ENCODE peak calls at places on chromosomes 6 and 20, in six cellular contexts. V is T follicular helper cell, K is Calu3, B is LoVo, X is NCI-H1092, A is renal cortical epithelial cell. R is an unnamed sample.

GRCh38 chr6:38176797-38177751 is 357.5 kb downstream of the ZFAND3 start:
- DNase-seq in K (peak), V (no peak), X (no peak), B (no peak), A (no peak), R (no peak)

GRCh38 chr6:109318328-109318876 is 63.9 kb downstream of the CD164 start:
- DNase-seq in A (peak), B (peak), V (no peak), X (peak), K (peak), R (peak)

GRCh38 chr6:98823845-98824162 is 10.6 kb upstream of the POU3F2 start:
- DNase-seq in K (no peak), A (no peak), B (no peak), X (no peak), V (no peak), R (no peak)

GRCh38 chr6:26497610-26498009 is 2.5 kb upstream of the BTN1A1 start:
- DNase-seq in X (no peak), B (no peak), K (no peak), V (no peak), A (no peak), R (no peak)

GRCh38 chr20:38170914-38171300 is 5.8 kb upstream of the TGM2 start:
- DNase-seq in X (no peak), B (no peak), A (no peak), K (no peak), V (no peak), R (no peak)

GRCh38 chr20:20204326-20204725 is 152.0 kb downstream of the CFAP61 start:
- DNase-seq in B (no peak), V (no peak), X (peak), K (no peak), A (no peak), R (peak)

GRCh38 chr6:1688396-1688795 is 78.7 kb downstream of the FOXC1 start:
- DNase-seq in V (no peak), K (no peak), B (no peak), A (no peak), X (no peak), R (no peak)

GRCh38 chr6:50720623-50721022 is 7.3 kb downstream of the TFAP2D start:
- DNase-seq in B (no peak), X (no peak), A (peak), V (no peak), K (no peak), R (no peak)

GRCh38 chr20:62477669-62478450 is 2.1 kb upstream of the GATA5 start:
- DNase-seq in X (no peak), B (no peak), A (no peak), K (no peak), V (no peak), R (no peak)

GRCh38 chr20:41170386-41171105 is 33.2 kb downstream of the PLCG1 start:
- DNase-seq in A (no peak), B (no peak), V (no peak), X (no peak), K (no peak), R (no peak)

GRCh38 chr20:48818481-48818987 is 9.3 kb downstream of the PREX1 start:
- DNase-seq in V (no peak), A (no peak), X (no peak), B (no peak), K (no peak), R (no peak)

GRCh38 chr20:4261333-4262284 is 246.3 kb upstream of the RNF24 start:
- DNase-seq in A (peak), B (no peak), V (no peak), K (no peak), X (no peak), R (no peak)

GRCh38 chr6:168574699-168575195 is 133.8 kb downstream of the SMOC2 start:
- DNase-seq in V (no peak), A (no peak), X (no peak), B (no peak), K (no peak), R (no peak)

GRCh38 chr20:35042268-35042667 is 50.3 kb downstream of the TRPC4AP start:
- DNase-seq in X (no peak), V (no peak), B (no peak), K (no peak), A (no peak), R (no peak)

GRCh38 chr6:100549406-100550167 is 84.9 kb upstream of the SIM1 start:
- DNase-seq in B (no peak), X (no peak), K (no peak), A (no peak), V (no peak), R (no peak)

GRCh38 chr20:34938466-34939163 is 17.0 kb downstream of the GSS start:
- DNase-seq in V (no peak), A (no peak), K (no peak), X (peak), B (no peak), R (peak)

R was measured in NCI-H2081.